ENCODE peak calls at places on chromosomes 1 and 21, in four cellular contexts. One of them, this sample, is unnamed.

GRCh38 chr1:53076721-53077598 is 14.9 kb downstream of the PODN start:
- DNase-seq in left lung: peak; percentile 30
- DNase-seq in tibial nerve: no peak
- DNase-seq in MM.1S: no peak
- DNase-seq in this sample: no peak

GRCh38 chr1:190634134-190634533 is 156.5 kb upstream of the BRINP3 start:
- DNase-seq in left lung: no peak
- DNase-seq in tibial nerve: no peak
- DNase-seq in MM.1S: no peak
- DNase-seq in this sample: no peak

GRCh38 chr1:38581396-38581795 is 278.2 kb downstream of the RRAGC start:
- DNase-seq in left lung: no peak
- DNase-seq in tibial nerve: no peak
- DNase-seq in MM.1S: no peak
- DNase-seq in this sample: no peak

GRCh38 chr1:226002667-226003501 is 3.7 kb upstream of the SDE2 start:
- DNase-seq in left lung: peak; percentile 77
- DNase-seq in tibial nerve: no peak
- DNase-seq in MM.1S: no peak
- DNase-seq in this sample: no peak

GRCh38 chr1:116362050-116362449 is 11.0 kb upstream of the ATP1A1 start:
- DNase-seq in left lung: no peak
- DNase-seq in tibial nerve: no peak
- DNase-seq in MM.1S: no peak
- DNase-seq in this sample: no peak

GRCh38 chr1:42934111-42934510 is 24.6 kb downstream of the SLC2A1 start:
- DNase-seq in left lung: peak; percentile 72
- DNase-seq in tibial nerve: no peak
- DNase-seq in MM.1S: no peak
- DNase-seq in this sample: no peak

GRCh38 chr21:32771134-32771523 is 426 bp downstream of the PAXBP1 start:
- DNase-seq in left lung: peak; percentile 73
- DNase-seq in tibial nerve: peak; percentile 18
- DNase-seq in MM.1S: peak; percentile 60
- DNase-seq in this sample: peak; percentile 58

GRCh38 chr1:235952950-235953615 is 86.4 kb upstream of the LYST start:
- DNase-seq in left lung: no peak
- DNase-seq in tibial nerve: no peak
- DNase-seq in MM.1S: no peak
- DNase-seq in this sample: no peak

GRCh38 chr21:36994501-36995189 is 11.9 kb upstream of the RIPPLY3 start:
- DNase-seq in left lung: no peak
- DNase-seq in tibial nerve: no peak
- DNase-seq in MM.1S: no peak
- DNase-seq in this sample: peak; percentile 36
- H3K27ac ChIP-seq in left lung: no peak overlapping the region
- H3K27ac ChIP-seq in tibial nerve: no peak overlapping the region
- H3K27ac ChIP-seq in MM.1S: no peak overlapping the region
- H3K27ac ChIP-seq in this sample: no peak overlapping the region

GRCh38 chr1:196891251-196891650 is 3.4 kb downstream of the CFHR4 start:
- DNase-seq in left lung: no peak
- DNase-seq in tibial nerve: no peak
- DNase-seq in MM.1S: no peak
- DNase-seq in this sample: no peak
- H3K27me3 ChIP-seq in left lung: peaks cover 2% of the 10 kb centered on the region
- H3K27me3 ChIP-seq in tibial nerve: no peaks in the 10 kb centered on the region
- H3K27me3 ChIP-seq in MM.1S: no peaks in the 10 kb centered on the region
- H3K27me3 ChIP-seq in this sample: no peaks in the 10 kb centered on the region

GRCh38 chr1:161487483-161487827 is 17.8 kb upstream of the FCGR2A start:
- DNase-seq in left lung: peak; percentile 52
- DNase-seq in tibial nerve: no peak
- DNase-seq in MM.1S: no peak
- DNase-seq in this sample: no peak
- H3K4me1 ChIP-seq in left lung: peaks cover 26% of the 10 kb centered on the region
- H3K4me1 ChIP-seq in tibial nerve: peaks cover 6% of the 10 kb centered on the region
- H3K4me1 ChIP-seq in MM.1S: no peaks in the 10 kb centered on the region
- H3K4me1 ChIP-seq in this sample: peaks cover 10% of the 10 kb centered on the region

GRCh38 chr1:27569088-27569459 is 34.9 kb downstream of the AHDC1 start:
- DNase-seq in left lung: no peak
- DNase-seq in tibial nerve: no peak
- DNase-seq in MM.1S: no peak
- DNase-seq in this sample: no peak
- H3K27ac ChIP-seq in left lung: peak overlapping the region; percentile 57
- H3K27ac ChIP-seq in tibial nerve: peak overlapping the region; percentile 78
- H3K27ac ChIP-seq in MM.1S: no peak overlapping the region
- H3K27ac ChIP-seq in this sample: no peak overlapping the region

GRCh38 chr1:19644761-19645543 is 841 bp downstream of the NBL1 start:
- DNase-seq in left lung: no peak
- DNase-seq in tibial nerve: no peak
- DNase-seq in MM.1S: no peak
- DNase-seq in this sample: peak; percentile 59
- H3K27me3 ChIP-seq in left lung: peaks cover 68% of the 10 kb centered on the region
- H3K27me3 ChIP-seq in tibial nerve: peaks cover 8% of the 10 kb centered on the region
- H3K27me3 ChIP-seq in MM.1S: peaks cover 52% of the 10 kb centered on the region
- H3K27me3 ChIP-seq in this sample: no peaks in the 10 kb centered on the region

DNA sequence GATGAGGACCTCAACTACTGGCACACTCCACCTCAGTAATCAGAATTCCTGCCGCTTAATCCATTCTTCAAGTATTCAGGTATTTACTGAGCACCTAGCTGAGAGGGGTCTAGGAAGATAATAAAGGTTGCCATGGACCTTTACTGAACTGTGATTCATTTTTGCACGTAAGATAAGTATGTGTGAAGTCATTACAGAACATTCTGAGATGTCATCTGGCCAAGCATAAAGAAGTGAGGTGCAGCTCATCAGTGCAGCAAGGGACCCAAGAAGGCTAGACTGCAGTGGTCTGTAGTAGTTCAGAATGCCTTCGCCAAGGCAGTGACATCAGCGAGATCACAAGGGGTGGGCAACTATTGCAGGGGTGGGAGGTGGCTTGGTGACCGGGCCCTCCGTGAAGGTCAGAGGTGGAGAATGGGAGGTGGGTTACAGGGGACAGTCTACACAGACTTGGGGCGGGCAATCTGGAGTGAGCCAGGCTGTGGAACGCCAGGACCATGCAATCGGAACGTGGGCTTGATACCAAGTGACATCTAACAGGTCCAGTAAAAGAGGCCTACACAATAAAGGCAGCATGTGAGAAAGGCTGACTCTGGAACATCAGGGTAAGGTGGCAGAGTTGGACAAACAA is 107.4 kb downstream of the SLC45A1 start:
- DNase-seq in left lung: no peak
- DNase-seq in tibial nerve: no peak
- DNase-seq in MM.1S: no peak
- DNase-seq in this sample: no peak
- H3K4me1 ChIP-seq in left lung: peaks cover 85% of the 10 kb centered on the region
- H3K4me1 ChIP-seq in tibial nerve: peaks cover 48% of the 10 kb centered on the region
- H3K4me1 ChIP-seq in MM.1S: peaks cover 22% of the 10 kb centered on the region
- H3K4me1 ChIP-seq in this sample: peaks cover 73% of the 10 kb centered on the region

GRCh38 chr21:42263591-42264131 is 44.7 kb downstream of the ABCG1 start:
- DNase-seq in left lung: peak; percentile 58
- DNase-seq in tibial nerve: no peak
- DNase-seq in MM.1S: no peak
- DNase-seq in this sample: no peak
- H3K27ac ChIP-seq in left lung: peak overlapping the region; percentile 85
- H3K27ac ChIP-seq in tibial nerve: no peak overlapping the region
- H3K27ac ChIP-seq in MM.1S: no peak overlapping the region
- H3K27ac ChIP-seq in this sample: no peak overlapping the region